ENCODE peak calls at places on chromosomes 7 and 10, in seven cellular contexts. R is HL-60, T is right lobe of liver, P is heart left ventricle, Z is esophagus squamous epithelium, U is A549, K is sigmoid colon. A is an unnamed sample.

GRCh38 chr7:155831807-155832524 is 19.7 kb upstream of the SHH start:
- DNase-seq in R (no peak), T (no peak), P (no peak), Z (no peak), U (no peak), K (no peak), A (no peak)

GRCh38 chr10:100186253-100186780 is 488 bp upstream of the ERLIN1 start:
- DNase-seq in R (no peak), T (no peak), P (peak; percentile 39), Z (no peak), U (peak; percentile 48), K (peak; percentile 72), A (peak; percentile 62)

GRCh38 chr10:28681345-28681763 is 4.0 kb downstream of the BAMBI start:
- DNase-seq in R (no peak), T (peak; percentile 54), P (no peak), Z (no peak), U (no peak), K (no peak), A (no peak)

GRCh38 chr7:84729284-84729683 is 457.6 kb downstream of the SEMA3D start:
- DNase-seq in R (no peak), T (no peak), P (no peak), Z (no peak), U (no peak), K (no peak), A (peak; percentile 76)

GRCh38 chr10:113533801-113534200 is 19.1 kb upstream of the HABP2 start:
- DNase-seq in R (no peak), T (no peak), P (no peak), Z (no peak), U (no peak), K (no peak), A (no peak)

GRCh38 chr10:72084094-72084459 is 4.3 kb downstream of the SPOCK2 start:
- DNase-seq in R (no peak), T (no peak), P (no peak), Z (no peak), U (no peak), K (no peak), A (no peak)

GRCh38 chr7:106060394-106060920 is 51.7 kb downstream of the SYPL1 start:
- DNase-seq in R (no peak), T (no peak), P (no peak), Z (no peak), U (no peak), K (no peak), A (no peak)

GRCh38 chr7:105963038-105963667 is at the start of gene CDHR3:
- DNase-seq in R (no peak), T (no peak), P (no peak), Z (no peak), U (no peak), K (no peak), A (no peak)

GRCh38 chr7:155815332-155816191 is 3.3 kb upstream of the SHH start:
- DNase-seq in R (no peak), T (peak; percentile 80), P (peak; percentile 31), Z (no peak), U (peak; percentile 81), K (no peak), A (peak; percentile 53)

GRCh38 chr10:20535846-20536245 is 361.3 kb downstream of the NEBL start:
- DNase-seq in R (no peak), T (no peak), P (no peak), Z (no peak), U (no peak), K (no peak), A (no peak)

GRCh38 chr7:153193144-153193595 is 433.6 kb downstream of the ACTR3B start:
- DNase-seq in R (no peak), T (no peak), P (no peak), Z (no peak), U (peak; percentile 37), K (peak; percentile 67), A (no peak)

GRCh38 chr10:35639651-35640311 is 2.3 kb downstream of the FZD8 start:
- DNase-seq in R (no peak), T (no peak), P (peak; percentile 28), Z (no peak), U (no peak), K (peak; percentile 74), A (peak; percentile 47)

GRCh38 chr7:138618933-138619332 is 82.2 kb downstream of the SVOPL start:
- DNase-seq in R (no peak), T (peak; percentile 50), P (no peak), Z (no peak), U (no peak), K (no peak), A (no peak)

GRCh38 chr10:73859441-73860049 is 14.8 kb downstream of the CAMK2G start:
- DNase-seq in R (no peak), T (no peak), P (no peak), Z (no peak), U (no peak), K (peak; percentile 61), A (no peak)

GRCh38 chr10:775245-776075 is 86.0 kb upstream of the DIP2C start:
- DNase-seq in R (no peak), T (no peak), P (no peak), Z (no peak), U (no peak), K (peak; percentile 90), A (peak; percentile 26)

GRCh38 chr7:22013711-22014110 is 68.0 kb upstream of the CDCA7L start:
- DNase-seq in R (no peak), T (no peak), P (no peak), Z (no peak), U (no peak), K (no peak), A (no peak)

GRCh38 chr10:93271347-93271746 is 197.7 kb downstream of the CYP26A1 start:
- DNase-seq in R (no peak), T (no peak), P (no peak), Z (no peak), U (no peak), K (no peak), A (no peak)

GRCh38 chr7:505171-505570 is 14.5 kb downstream of the PDGFA start:
- DNase-seq in R (no peak), T (peak; percentile 38), P (no peak), Z (no peak), U (no peak), K (peak; percentile 61), A (no peak)

GRCh38 chr7:12062062-12062461 is 149.0 kb upstream of the TMEM106B start:
- DNase-seq in R (no peak), T (no peak), P (no peak), Z (no peak), U (no peak), K (no peak), A (peak; percentile 12)

GRCh38 chr10:102422586-102423129 is 2.0 kb downstream of the FBXL15 start:
- DNase-seq in R (peak; percentile 73), T (peak; percentile 89), P (peak; percentile 80), Z (no peak), U (peak; percentile 85), K (peak; percentile 91), A (peak; percentile 76)

GRCh38 chr10:11697718-11698527 is 44.3 kb upstream of the ECHDC3 start:
- DNase-seq in R (no peak), T (peak; percentile 63), P (no peak), Z (no peak), U (no peak), K (no peak), A (no peak)

GRCh38 chr10:80407836-80408197 is 534 bp upstream of the PRXL2A start:
- DNase-seq in R (no peak), T (peak; percentile 58), P (no peak), Z (no peak), U (peak; percentile 74), K (no peak), A (no peak)

GRCh38 chr7:158645842-158646241 is 58.2 kb upstream of the PTPRN2 start:
- DNase-seq in R (no peak), T (no peak), P (no peak), Z (no peak), U (no peak), K (no peak), A (no peak)

GRCh38 chr10:43296320-43296719 is 29.5 kb upstream of the RASGEF1A start:
- DNase-seq in R (no peak), T (no peak), P (no peak), Z (no peak), U (no peak), K (no peak), A (no peak)

GRCh38 chr10:61902448-61903183 is 1.1 kb downstream of the ARID5B start:
- DNase-seq in R (no peak), T (peak; percentile 86), P (peak; percentile 57), Z (no peak), U (peak; percentile 26), K (peak; percentile 81), A (peak; percentile 74)

GRCh38 chr10:133306941-133307379 is 1.7 kb downstream of the TUBGCP2 start:
- DNase-seq in R (no peak), T (no peak), P (no peak), Z (no peak), U (no peak), K (no peak), A (no peak)
- H3K4me3 ChIP-seq in R (no peak overlapping the region), T (no peak overlapping the region), P (no peak overlapping the region), Z (no peak overlapping the region), U (no peak overlapping the region), K (peak overlapping the region; percentile 98), A (no peak overlapping the region)

DNA sequence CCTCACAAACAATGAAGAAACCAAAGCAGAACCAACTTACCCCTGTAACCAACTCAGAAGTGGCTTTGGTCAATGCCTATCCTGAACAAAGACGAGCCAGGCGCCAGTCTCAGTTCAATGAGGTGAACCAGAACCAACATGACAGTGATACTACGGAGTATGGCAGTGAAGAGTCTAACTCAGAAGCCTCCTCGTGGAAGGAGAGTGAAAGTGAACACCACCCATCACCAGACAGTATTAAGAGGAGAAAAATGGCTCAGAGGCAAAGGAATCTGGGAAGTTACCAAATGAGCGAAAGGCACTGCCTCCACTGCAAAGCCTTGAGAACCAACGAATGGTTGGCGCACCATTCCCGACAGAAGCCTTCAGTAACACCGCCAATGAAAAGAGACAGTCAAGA is 8.4 kb downstream of the SSMEM1 start:
- DNase-seq in R (no peak), T (no peak), P (no peak), Z (no peak), U (no peak), K (no peak), A (no peak)
- TF ChIP-seq CTCF in R (no peak), T (no peak), P (no peak), Z (no peak), U (no peak), K (no peak), A (no peak)

GRCh38 chr10:27535312-27535711 is 31.2 kb downstream of the RAB18 start:
- DNase-seq in R (no peak), T (no peak), P (no peak), Z (no peak), U (no peak), K (no peak), A (no peak)
- H3K4me3 ChIP-seq in R (no peak overlapping the region), T (no peak overlapping the region), P (no peak overlapping the region), Z (no peak overlapping the region), U (no peak overlapping the region), K (no peak overlapping the region), A (no peak overlapping the region)

DNA sequence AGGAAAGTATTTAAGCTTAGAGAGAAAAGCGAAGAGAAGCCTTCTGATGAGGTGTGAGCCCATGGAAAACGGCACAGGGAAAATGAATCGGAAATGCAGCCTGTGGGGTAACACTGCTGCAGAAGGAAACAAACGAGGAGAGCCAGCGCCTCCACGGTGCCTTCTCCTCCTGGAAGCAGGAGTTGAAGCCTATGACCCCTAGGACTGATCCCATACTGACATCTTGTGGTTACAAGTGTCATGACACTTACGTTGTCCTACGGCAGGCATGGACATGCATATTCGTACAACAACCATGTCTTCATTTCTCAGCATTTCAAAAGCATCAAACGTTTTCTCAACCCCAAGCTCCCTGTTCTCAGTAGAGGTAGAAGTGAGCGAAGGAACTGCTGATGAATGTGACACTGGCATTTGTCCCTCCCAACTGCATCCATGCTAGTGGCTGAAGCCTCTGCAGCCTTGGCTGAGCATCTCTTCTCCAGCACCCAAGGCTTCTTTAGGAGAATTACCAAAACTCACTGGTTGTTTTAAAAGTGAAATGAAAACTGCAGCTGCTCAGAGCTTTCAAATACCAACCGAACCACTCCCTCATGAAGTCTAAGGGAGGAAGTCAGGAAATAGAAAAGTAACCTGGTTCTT is 160.2 kb downstream of the JAZF1 start:
- DNase-seq in R (peak; percentile 47), T (peak; percentile 55), P (peak; percentile 52), Z (no peak), U (peak; percentile 86), K (peak; percentile 88), A (peak; percentile 89)
- TF ChIP-seq CTCF in R (peak; percentile 77), T (peak; percentile 86), P (peak; percentile 92), Z (peak; percentile 70), U (peak; percentile 95), K (peak; percentile 84), A (peak; percentile 93)

A was measured in fibroblast of pulmonary artery.